ENCODE peak calls at places on chromosomes 11 and 22, in seven cellular contexts. One of them, this sample, is unnamed.

GRCh38 chr22:36356708-36357694 is 30.8 kb downstream of the MYH9 start:
- DNase-seq in tibial nerve: no peak
- DNase-seq in sigmoid colon: no peak
- DNase-seq in H1: no peak
- DNase-seq in ovary: no peak
- DNase-seq in suprapubic skin: no peak
- DNase-seq in transverse colon: no peak
- DNase-seq in this sample: no peak

GRCh38 chr11:44363116-44363515 is 53.2 kb upstream of the ALX4 start:
- DNase-seq in H1: no peak
- DNase-seq in ovary: no peak
- DNase-seq in suprapubic skin: no peak
- DNase-seq in tibial nerve: no peak
- DNase-seq in sigmoid colon: no peak
- DNase-seq in transverse colon: no peak
- DNase-seq in this sample: no peak

GRCh38 chr22:44340271-44341239 is 27.8 kb upstream of the SHISAL1 start:
- DNase-seq in H1: no peak
- DNase-seq in tibial nerve: no peak
- DNase-seq in ovary: no peak
- DNase-seq in suprapubic skin: no peak
- DNase-seq in transverse colon: no peak
- DNase-seq in sigmoid colon: no peak
- DNase-seq in this sample: no peak

GRCh38 chr11:29005401-29005980 is 897.3 kb downstream of the METTL15 start:
- DNase-seq in suprapubic skin: no peak
- DNase-seq in H1: no peak
- DNase-seq in sigmoid colon: no peak
- DNase-seq in ovary: no peak
- DNase-seq in tibial nerve: no peak
- DNase-seq in transverse colon: no peak
- DNase-seq in this sample: no peak

GRCh38 chr11:2750601-2751522 is 51.1 kb upstream of the KCNQ1OT1 start:
- DNase-seq in transverse colon: peak
- DNase-seq in sigmoid colon: peak
- DNase-seq in ovary: no peak
- DNase-seq in tibial nerve: no peak
- DNase-seq in H1: no peak
- DNase-seq in suprapubic skin: peak
- DNase-seq in this sample: peak

GRCh38 chr11:126596474-126596873 is 241.0 kb downstream of the ST3GAL4 start:
- DNase-seq in tibial nerve: no peak
- DNase-seq in ovary: no peak
- DNase-seq in H1: no peak
- DNase-seq in transverse colon: no peak
- DNase-seq in sigmoid colon: no peak
- DNase-seq in suprapubic skin: no peak
- DNase-seq in this sample: no peak

GRCh38 chr11:61021661-61022212 is 50.3 kb downstream of the CD6 start:
- DNase-seq in ovary: no peak
- DNase-seq in sigmoid colon: peak
- DNase-seq in H1: peak
- DNase-seq in suprapubic skin: peak
- DNase-seq in transverse colon: peak
- DNase-seq in tibial nerve: no peak
- DNase-seq in this sample: peak

GRCh38 chr22:19810381-19811141 is 44.1 kb downstream of the GNB1L start:
- DNase-seq in ovary: peak
- DNase-seq in suprapubic skin: no peak
- DNase-seq in H1: no peak
- DNase-seq in sigmoid colon: peak
- DNase-seq in tibial nerve: peak
- DNase-seq in transverse colon: no peak
- DNase-seq in this sample: no peak

GRCh38 chr11:118649941-118650340 is 29.5 kb downstream of the TREH start:
- DNase-seq in suprapubic skin: no peak
- DNase-seq in sigmoid colon: no peak
- DNase-seq in tibial nerve: peak
- DNase-seq in H1: no peak
- DNase-seq in ovary: no peak
- DNase-seq in transverse colon: no peak
- DNase-seq in this sample: no peak

GRCh38 chr22:45341503-45341902 is 31.8 kb downstream of the FAM118A start:
- DNase-seq in H1: no peak
- DNase-seq in suprapubic skin: no peak
- DNase-seq in tibial nerve: no peak
- DNase-seq in sigmoid colon: no peak
- DNase-seq in transverse colon: no peak
- DNase-seq in ovary: no peak
- DNase-seq in this sample: no peak

GRCh38 chr22:44133901-44134511 is 46.7 kb upstream of the PARVG start:
- DNase-seq in transverse colon: no peak
- DNase-seq in ovary: no peak
- DNase-seq in suprapubic skin: peak
- DNase-seq in tibial nerve: no peak
- DNase-seq in H1: no peak
- DNase-seq in sigmoid colon: peak
- DNase-seq in this sample: no peak

GRCh38 chr11:2447253-2447950 is 2.6 kb downstream of the KCNQ1 start:
- DNase-seq in suprapubic skin: peak
- DNase-seq in sigmoid colon: no peak
- DNase-seq in transverse colon: no peak
- DNase-seq in ovary: no peak
- DNase-seq in tibial nerve: no peak
- DNase-seq in H1: no peak
- DNase-seq in this sample: no peak

GRCh38 chr11:58625086-58625485 is 2.6 kb downstream of the CNTF start:
- DNase-seq in sigmoid colon: no peak
- DNase-seq in transverse colon: no peak
- DNase-seq in suprapubic skin: no peak
- DNase-seq in H1: no peak
- DNase-seq in ovary: no peak
- DNase-seq in tibial nerve: no peak
- DNase-seq in this sample: no peak

GRCh38 chr11:120224872-120225371 is 14.1 kb downstream of the OAF start:
- DNase-seq in sigmoid colon: no peak
- DNase-seq in H1: no peak
- DNase-seq in tibial nerve: no peak
- DNase-seq in suprapubic skin: no peak
- DNase-seq in ovary: peak
- DNase-seq in transverse colon: no peak
- DNase-seq in this sample: no peak

GRCh38 chr11:44814881-44815592 is 88.3 kb downstream of the TSPAN18 start:
- DNase-seq in sigmoid colon: no peak
- DNase-seq in suprapubic skin: no peak
- DNase-seq in transverse colon: no peak
- DNase-seq in H1: no peak
- DNase-seq in ovary: no peak
- DNase-seq in tibial nerve: no peak
- DNase-seq in this sample: no peak

DNA sequence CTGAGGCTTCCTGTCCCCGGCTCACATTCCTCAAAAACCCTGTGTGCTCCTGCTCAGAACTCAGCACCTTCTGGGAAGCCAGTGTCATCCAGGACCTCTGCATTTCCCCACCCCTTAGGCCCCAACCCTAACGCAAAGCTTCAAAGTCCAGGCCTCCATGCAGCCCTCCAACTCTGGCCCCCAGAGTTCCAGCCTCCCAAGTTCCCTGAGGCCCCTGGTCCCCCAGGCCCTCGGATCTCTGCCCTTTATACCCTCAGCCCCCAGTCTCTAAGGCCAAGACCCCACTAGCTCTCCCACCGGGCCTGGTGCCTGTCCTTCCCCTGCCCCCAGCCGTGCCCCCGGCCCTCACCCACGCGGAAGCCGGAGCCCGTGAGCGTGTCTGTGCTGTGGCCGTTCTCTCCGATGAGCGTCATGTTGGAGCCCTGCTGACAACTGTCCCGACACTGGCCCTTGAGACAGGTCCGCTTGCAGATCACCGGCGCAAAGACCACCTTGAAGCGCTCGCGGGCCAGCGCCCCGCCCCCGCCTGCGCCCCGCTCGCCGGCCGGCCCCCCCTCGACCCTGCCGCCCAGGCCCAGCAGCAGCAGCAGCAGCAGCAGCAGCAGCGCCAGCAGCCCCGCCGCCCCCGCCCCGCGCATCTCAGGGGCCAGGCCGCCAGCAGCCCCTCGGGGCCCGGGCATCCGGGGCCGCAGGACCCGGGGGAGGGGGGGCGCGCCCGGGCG is 718 bp downstream of the LTBP3 start:
- DNase-seq in H1: no peak
- DNase-seq in tibial nerve: no peak
- DNase-seq in sigmoid colon: peak
- DNase-seq in transverse colon: no peak
- DNase-seq in ovary: peak
- DNase-seq in suprapubic skin: peak
- DNase-seq in this sample: no peak
- TF ChIP-seq EP300 in H1: no peak
- TF ChIP-seq EP300 in tibial nerve: no peak
- TF ChIP-seq EP300 in sigmoid colon: no peak
- TF ChIP-seq EP300 in transverse colon: no peak
- TF ChIP-seq EP300 in ovary: no peak
- TF ChIP-seq EP300 in suprapubic skin: no peak
- TF ChIP-seq EP300 in this sample: no peak

GRCh38 chr11:6606471-6607189 is 3.1 kb downstream of the ILK start:
- DNase-seq in tibial nerve: peak
- DNase-seq in H1: peak
- DNase-seq in sigmoid colon: peak
- DNase-seq in suprapubic skin: peak
- DNase-seq in ovary: peak
- DNase-seq in transverse colon: peak
- DNase-seq in this sample: peak

GRCh38 chr11:6604081-6604626 is 580 bp downstream of the ILK start:
- DNase-seq in sigmoid colon: peak
- DNase-seq in suprapubic skin: no peak
- DNase-seq in H1: no peak
- DNase-seq in tibial nerve: peak
- DNase-seq in transverse colon: peak
- DNase-seq in ovary: peak
- DNase-seq in this sample: peak

GRCh38 chr11:6601041-6601461 is 2.4 kb downstream of the RRP8 start:
- DNase-seq in suprapubic skin: no peak
- DNase-seq in sigmoid colon: peak
- DNase-seq in transverse colon: no peak
- DNase-seq in H1: peak
- DNase-seq in tibial nerve: no peak
- DNase-seq in ovary: no peak
- DNase-seq in this sample: no peak

GRCh38 chr11:6602096-6602940 is 1.1 kb downstream of the RRP8 start:
- DNase-seq in tibial nerve: no peak
- DNase-seq in sigmoid colon: peak
- DNase-seq in ovary: peak
- DNase-seq in H1: peak
- DNase-seq in suprapubic skin: no peak
- DNase-seq in transverse colon: no peak
- DNase-seq in this sample: no peak

DNA sequence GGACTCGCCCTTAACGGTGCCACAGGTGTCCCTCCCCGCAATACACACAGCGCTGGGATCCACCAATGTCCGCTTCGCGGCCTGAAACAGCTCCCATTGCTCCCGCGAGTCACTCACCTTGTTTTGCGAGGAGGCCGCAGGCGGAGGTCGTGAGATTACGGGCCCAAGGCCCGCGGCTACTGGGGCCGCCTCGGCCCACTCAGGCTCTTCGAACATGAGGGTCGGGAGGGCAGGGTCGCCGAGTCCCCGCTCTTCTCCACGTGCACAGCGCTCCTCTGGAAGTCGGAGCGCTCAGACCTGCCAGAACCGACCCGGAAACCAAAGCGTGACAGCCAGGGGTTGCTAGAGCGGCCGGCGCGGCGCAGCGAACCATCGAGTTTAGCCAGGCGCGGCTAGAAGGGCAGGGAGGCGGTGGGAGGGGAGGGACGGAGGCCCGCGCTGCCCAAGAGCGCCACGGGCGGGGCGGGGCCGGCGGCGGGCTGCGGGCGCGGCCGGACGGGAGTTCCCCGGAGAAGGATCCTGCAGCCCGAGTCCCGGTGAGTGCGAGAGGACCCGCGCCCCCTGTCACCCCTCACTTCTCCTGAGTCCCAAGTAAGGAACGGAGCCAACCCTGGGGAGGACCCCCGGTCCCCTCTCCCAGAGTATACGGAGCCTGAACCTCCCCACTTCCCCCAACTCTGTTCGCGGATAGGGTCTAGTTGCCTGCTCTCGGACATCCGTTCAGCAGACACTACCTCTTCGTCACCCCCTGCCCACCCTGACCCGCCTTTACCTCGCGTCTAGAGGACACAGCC is at the start of the genes ILK and RRP8:
- DNase-seq in suprapubic skin: peak
- DNase-seq in transverse colon: peak
- DNase-seq in H1: peak
- DNase-seq in sigmoid colon: peak
- DNase-seq in ovary: peak
- DNase-seq in tibial nerve: peak
- DNase-seq in this sample: peak
- TF ChIP-seq EP300 in suprapubic skin: no peak
- TF ChIP-seq EP300 in transverse colon: no peak
- TF ChIP-seq EP300 in H1: no peak
- TF ChIP-seq EP300 in sigmoid colon: no peak
- TF ChIP-seq EP300 in ovary: no peak
- TF ChIP-seq EP300 in tibial nerve: peak
- TF ChIP-seq EP300 in this sample: no peak

GRCh38 chr11:46120361-46120710 is 918 bp downstream of the PHF21A start:
- DNase-seq in tibial nerve: no peak
- DNase-seq in suprapubic skin: peak
- DNase-seq in transverse colon: peak
- DNase-seq in ovary: no peak
- DNase-seq in H1: no peak
- DNase-seq in sigmoid colon: peak
- DNase-seq in this sample: no peak

GRCh38 chr11:46122955-46123354 is 1.7 kb upstream of the PHF21A start:
- DNase-seq in H1: no peak
- DNase-seq in suprapubic skin: no peak
- DNase-seq in ovary: no peak
- DNase-seq in tibial nerve: no peak
- DNase-seq in transverse colon: no peak
- DNase-seq in sigmoid colon: no peak
- DNase-seq in this sample: no peak

GRCh38 chr11:46120711-46121327 is 435 bp downstream of the PHF21A start:
- DNase-seq in H1: peak
- DNase-seq in transverse colon: peak
- DNase-seq in suprapubic skin: no peak
- DNase-seq in ovary: peak
- DNase-seq in tibial nerve: no peak
- DNase-seq in sigmoid colon: peak
- DNase-seq in this sample: peak

GRCh38 chr11:46121724-46122477 is 647 bp upstream of the PHF21A start:
- DNase-seq in H1: peak
- DNase-seq in sigmoid colon: peak
- DNase-seq in transverse colon: peak
- DNase-seq in tibial nerve: peak
- DNase-seq in ovary: peak
- DNase-seq in suprapubic skin: peak
- DNase-seq in this sample: peak

GRCh38 chr11:46121328-46121723 is at the start of gene PHF21A:
- DNase-seq in tibial nerve: peak
- DNase-seq in H1: peak
- DNase-seq in sigmoid colon: peak
- DNase-seq in transverse colon: peak
- DNase-seq in ovary: peak
- DNase-seq in suprapubic skin: peak
- DNase-seq in this sample: peak
- TF ChIP-seq EP300 in tibial nerve: peak
- TF ChIP-seq EP300 in H1: no peak
- TF ChIP-seq EP300 in sigmoid colon: no peak
- TF ChIP-seq EP300 in transverse colon: no peak
- TF ChIP-seq EP300 in ovary: no peak
- TF ChIP-seq EP300 in suprapubic skin: no peak
- TF ChIP-seq EP300 in this sample: no peak

GRCh38 chr11:114439229-114440120 is at the start of gene REXO2:
- DNase-seq in sigmoid colon: peak
- DNase-seq in ovary: peak
- DNase-seq in tibial nerve: peak
- DNase-seq in transverse colon: peak
- DNase-seq in suprapubic skin: peak
- DNase-seq in H1: peak
- DNase-seq in this sample: peak
- TF ChIP-seq EP300 in sigmoid colon: no peak
- TF ChIP-seq EP300 in ovary: no peak
- TF ChIP-seq EP300 in tibial nerve: peak
- TF ChIP-seq EP300 in transverse colon: no peak
- TF ChIP-seq EP300 in suprapubic skin: no peak
- TF ChIP-seq EP300 in H1: no peak
- TF ChIP-seq EP300 in this sample: no peak